ENCODE peak calls at places on chromosomes 2 and 18, in ten cellular contexts. One of them, this sample, is unnamed. For H3K4me1, the result is how much of the 10 kb centered on the place peaks cover.

GRCh38 chr2:23498941-23499340 is 114.0 kb downstream of the KLHL29 start:
- DNase-seq in transverse colon: no peak
- DNase-seq in heart right ventricle: no peak
- DNase-seq in GM23248: peak
- DNase-seq in uterus: no peak
- DNase-seq in upper lobe of right lung: no peak
- DNase-seq in keratinocyte: no peak
- DNase-seq in body of pancreas: no peak
- DNase-seq in small intestine: no peak
- DNase-seq in osteoblast: no peak
- DNase-seq in this sample: no peak

GRCh38 chr2:30410217-30410616 is 36.8 kb upstream of the LCLAT1 start:
- DNase-seq in transverse colon: no peak
- DNase-seq in heart right ventricle: no peak
- DNase-seq in GM23248: peak
- DNase-seq in uterus: no peak
- DNase-seq in upper lobe of right lung: no peak
- DNase-seq in keratinocyte: peak
- DNase-seq in body of pancreas: no peak
- DNase-seq in small intestine: no peak
- DNase-seq in osteoblast: peak
- DNase-seq in this sample: no peak

GRCh38 chr2:126802316-126802715 is 96.4 kb upstream of the TEX51 start:
- DNase-seq in transverse colon: no peak
- DNase-seq in heart right ventricle: no peak
- DNase-seq in GM23248: no peak
- DNase-seq in uterus: no peak
- DNase-seq in upper lobe of right lung: peak
- DNase-seq in keratinocyte: no peak
- DNase-seq in body of pancreas: no peak
- DNase-seq in small intestine: no peak
- DNase-seq in osteoblast: no peak
- DNase-seq in this sample: no peak

GRCh38 chr2:100237046-100237615 is 85.2 kb downstream of the LONRF2 start:
- DNase-seq in transverse colon: no peak
- DNase-seq in heart right ventricle: no peak
- DNase-seq in GM23248: no peak
- DNase-seq in uterus: no peak
- DNase-seq in upper lobe of right lung: no peak
- DNase-seq in keratinocyte: no peak
- DNase-seq in body of pancreas: no peak
- DNase-seq in small intestine: no peak
- DNase-seq in osteoblast: no peak
- DNase-seq in this sample: no peak

GRCh38 chr2:43426305-43427031 is 169.4 kb downstream of the THADA start:
- DNase-seq in transverse colon: peak
- DNase-seq in heart right ventricle: no peak
- DNase-seq in GM23248: peak
- DNase-seq in uterus: peak
- DNase-seq in upper lobe of right lung: no peak
- DNase-seq in keratinocyte: peak
- DNase-seq in body of pancreas: peak
- DNase-seq in small intestine: peak
- DNase-seq in osteoblast: peak
- DNase-seq in this sample: peak

GRCh38 chr2:148023861-148024260 is 3.0 kb downstream of the MBD5 start:
- DNase-seq in transverse colon: no peak
- DNase-seq in heart right ventricle: no peak
- DNase-seq in GM23248: no peak
- DNase-seq in uterus: no peak
- DNase-seq in upper lobe of right lung: no peak
- DNase-seq in keratinocyte: no peak
- DNase-seq in body of pancreas: no peak
- DNase-seq in small intestine: peak
- DNase-seq in osteoblast: no peak
- DNase-seq in this sample: no peak

GRCh38 chr2:8288206-8288605 is 393.6 kb upstream of the ID2 start:
- DNase-seq in transverse colon: no peak
- DNase-seq in heart right ventricle: no peak
- DNase-seq in GM23248: no peak
- DNase-seq in uterus: no peak
- DNase-seq in upper lobe of right lung: no peak
- DNase-seq in keratinocyte: no peak
- DNase-seq in body of pancreas: no peak
- DNase-seq in small intestine: no peak
- DNase-seq in osteoblast: no peak
- DNase-seq in this sample: no peak

GRCh38 chr2:101559576-101559975 is 84.7 kb upstream of the RFX8 start:
- DNase-seq in transverse colon: no peak
- DNase-seq in heart right ventricle: peak
- DNase-seq in GM23248: peak
- DNase-seq in uterus: peak
- DNase-seq in upper lobe of right lung: no peak
- DNase-seq in keratinocyte: no peak
- DNase-seq in body of pancreas: no peak
- DNase-seq in small intestine: no peak
- DNase-seq in osteoblast: no peak
- DNase-seq in this sample: no peak

GRCh38 chr18:183769-184168 is 25.4 kb downstream of the USP14 start:
- DNase-seq in transverse colon: no peak
- DNase-seq in heart right ventricle: no peak
- DNase-seq in GM23248: peak
- DNase-seq in uterus: no peak
- DNase-seq in upper lobe of right lung: no peak
- DNase-seq in keratinocyte: no peak
- DNase-seq in body of pancreas: no peak
- DNase-seq in small intestine: peak
- DNase-seq in osteoblast: no peak
- DNase-seq in this sample: no peak

DNA sequence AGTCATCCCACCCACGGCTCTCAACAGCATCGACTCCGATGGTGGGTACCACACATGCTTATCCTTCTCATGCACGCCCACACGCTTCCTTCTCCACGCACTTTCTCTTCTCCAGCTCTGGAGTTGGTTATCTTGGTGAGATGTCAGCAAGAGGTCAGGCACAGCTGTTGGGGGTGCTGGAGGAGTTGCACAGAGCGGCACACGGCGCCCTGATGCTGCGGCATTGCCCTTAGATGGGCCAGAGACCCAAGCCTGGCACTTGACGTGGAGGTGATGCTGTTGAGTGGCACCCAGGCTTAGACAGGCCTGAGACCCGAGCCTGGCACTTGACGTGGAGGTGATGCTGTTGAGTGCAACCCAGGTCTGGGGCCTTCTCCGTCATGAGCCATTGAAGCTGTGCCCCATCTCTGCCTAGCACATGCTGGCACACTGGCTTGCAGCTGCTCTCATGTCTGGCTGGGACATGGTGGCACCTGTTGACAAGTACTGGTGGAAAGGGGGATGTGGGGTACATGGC is 83.2 kb downstream of the DGKD start:
- DNase-seq in transverse colon: no peak
- DNase-seq in heart right ventricle: no peak
- DNase-seq in GM23248: no peak
- DNase-seq in uterus: no peak
- DNase-seq in upper lobe of right lung: peak
- DNase-seq in keratinocyte: no peak
- DNase-seq in body of pancreas: no peak
- DNase-seq in small intestine: no peak
- DNase-seq in osteoblast: no peak
- DNase-seq in this sample: peak
- H3K4me1 ChIP-seq in transverse colon: under half
- H3K4me1 ChIP-seq in heart right ventricle: half or more
- H3K4me1 ChIP-seq in GM23248: under half
- H3K4me1 ChIP-seq in uterus: under half
- H3K4me1 ChIP-seq in upper lobe of right lung: under half
- H3K4me1 ChIP-seq in keratinocyte: under half
- H3K4me1 ChIP-seq in body of pancreas: under half
- H3K4me1 ChIP-seq in small intestine: under half
- H3K4me1 ChIP-seq in osteoblast: under half
- H3K4me1 ChIP-seq in this sample: under half

DNA sequence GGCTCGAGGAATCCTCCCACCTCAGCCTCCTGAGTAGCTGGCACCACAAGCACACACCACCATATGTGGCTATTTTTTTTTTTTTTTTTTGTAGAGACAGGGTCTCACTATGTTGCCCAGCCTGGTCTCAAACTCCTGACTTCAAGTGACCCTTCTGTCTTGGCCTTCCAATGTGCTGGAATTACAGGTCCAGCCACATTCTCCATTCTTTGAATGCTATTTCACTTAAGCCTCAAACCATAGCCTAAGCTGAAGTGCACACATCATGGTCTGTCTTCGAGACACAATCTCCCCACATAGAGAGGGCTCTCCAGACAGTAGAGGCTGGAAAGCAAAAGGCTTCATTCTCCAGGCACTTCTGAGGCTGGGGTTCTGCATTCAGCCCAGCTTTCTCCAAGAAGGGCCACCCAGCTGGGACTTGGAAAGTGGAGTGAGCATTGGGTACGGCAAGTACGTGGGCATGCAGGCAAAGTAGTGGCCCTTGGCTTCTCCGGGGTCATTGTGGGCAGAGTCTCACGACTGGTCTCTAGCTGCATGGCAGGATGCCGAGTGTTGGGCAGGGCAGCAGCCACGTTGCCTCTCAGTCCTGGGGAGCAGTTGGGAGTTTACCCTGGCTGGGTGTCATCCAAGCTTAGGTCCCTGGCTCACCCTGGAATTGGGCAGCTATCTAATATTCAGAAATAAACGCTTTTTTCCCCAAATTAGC is 78.2 kb upstream of the SMAD7 start:
- DNase-seq in transverse colon: no peak
- DNase-seq in heart right ventricle: no peak
- DNase-seq in GM23248: no peak
- DNase-seq in uterus: no peak
- DNase-seq in upper lobe of right lung: peak
- DNase-seq in keratinocyte: no peak
- DNase-seq in body of pancreas: no peak
- DNase-seq in small intestine: no peak
- DNase-seq in osteoblast: no peak
- DNase-seq in this sample: peak
- H3K4me1 ChIP-seq in transverse colon: under half
- H3K4me1 ChIP-seq in heart right ventricle: under half
- H3K4me1 ChIP-seq in GM23248: under half
- H3K4me1 ChIP-seq in uterus: under half
- H3K4me1 ChIP-seq in upper lobe of right lung: under half
- H3K4me1 ChIP-seq in keratinocyte: under half
- H3K4me1 ChIP-seq in body of pancreas: under half
- H3K4me1 ChIP-seq in small intestine: under half
- H3K4me1 ChIP-seq in osteoblast: under half
- H3K4me1 ChIP-seq in this sample: under half

GRCh38 chr2:134120160-134120717 is 133.6 kb upstream of the MGAT5 start:
- DNase-seq in transverse colon: no peak
- DNase-seq in heart right ventricle: peak
- DNase-seq in GM23248: no peak
- DNase-seq in uterus: peak
- DNase-seq in upper lobe of right lung: peak
- DNase-seq in keratinocyte: no peak
- DNase-seq in body of pancreas: no peak
- DNase-seq in small intestine: no peak
- DNase-seq in osteoblast: no peak
- DNase-seq in this sample: no peak

GRCh38 chr2:134124047-134124753 is 129.7 kb upstream of the MGAT5 start:
- DNase-seq in transverse colon: peak
- DNase-seq in heart right ventricle: no peak
- DNase-seq in GM23248: no peak
- DNase-seq in uterus: no peak
- DNase-seq in upper lobe of right lung: no peak
- DNase-seq in keratinocyte: no peak
- DNase-seq in body of pancreas: peak
- DNase-seq in small intestine: peak
- DNase-seq in osteoblast: peak
- DNase-seq in this sample: no peak

GRCh38 chr2:134120718-134121630 is 132.9 kb upstream of the MGAT5 start:
- DNase-seq in transverse colon: peak
- DNase-seq in heart right ventricle: peak
- DNase-seq in GM23248: peak
- DNase-seq in uterus: peak
- DNase-seq in upper lobe of right lung: peak
- DNase-seq in keratinocyte: no peak
- DNase-seq in body of pancreas: peak
- DNase-seq in small intestine: peak
- DNase-seq in osteoblast: peak
- DNase-seq in this sample: peak

GRCh38 chr2:134119672-134120159 is 134.2 kb upstream of the MGAT5 start:
- DNase-seq in transverse colon: peak
- DNase-seq in heart right ventricle: peak
- DNase-seq in GM23248: peak
- DNase-seq in uterus: peak
- DNase-seq in upper lobe of right lung: peak
- DNase-seq in keratinocyte: peak
- DNase-seq in body of pancreas: peak
- DNase-seq in small intestine: peak
- DNase-seq in osteoblast: peak
- DNase-seq in this sample: peak

GRCh38 chr2:134122610-134123009 is 131.3 kb upstream of the MGAT5 start:
- DNase-seq in transverse colon: no peak
- DNase-seq in heart right ventricle: no peak
- DNase-seq in GM23248: no peak
- DNase-seq in uterus: no peak
- DNase-seq in upper lobe of right lung: no peak
- DNase-seq in keratinocyte: no peak
- DNase-seq in body of pancreas: peak
- DNase-seq in small intestine: peak
- DNase-seq in osteoblast: no peak
- DNase-seq in this sample: no peak
- H3K4me1 ChIP-seq in transverse colon: half or more
- H3K4me1 ChIP-seq in heart right ventricle: half or more
- H3K4me1 ChIP-seq in GM23248: under half
- H3K4me1 ChIP-seq in uterus: under half
- H3K4me1 ChIP-seq in upper lobe of right lung: under half
- H3K4me1 ChIP-seq in keratinocyte: under half
- H3K4me1 ChIP-seq in body of pancreas: half or more
- H3K4me1 ChIP-seq in small intestine: under half
- H3K4me1 ChIP-seq in osteoblast: under half
- H3K4me1 ChIP-seq in this sample: under half

GRCh38 chr18:73975266-73975665 is 172.4 kb downstream of the FBXO15 start:
- DNase-seq in transverse colon: no peak
- DNase-seq in heart right ventricle: no peak
- DNase-seq in GM23248: no peak
- DNase-seq in uterus: no peak
- DNase-seq in upper lobe of right lung: no peak
- DNase-seq in keratinocyte: no peak
- DNase-seq in body of pancreas: no peak
- DNase-seq in small intestine: no peak
- DNase-seq in osteoblast: no peak
- DNase-seq in this sample: no peak

GRCh38 chr18:73979742-73980141 is 167.9 kb downstream of the FBXO15 start:
- DNase-seq in transverse colon: no peak
- DNase-seq in heart right ventricle: no peak
- DNase-seq in GM23248: peak
- DNase-seq in uterus: no peak
- DNase-seq in upper lobe of right lung: no peak
- DNase-seq in keratinocyte: no peak
- DNase-seq in body of pancreas: no peak
- DNase-seq in small intestine: no peak
- DNase-seq in osteoblast: no peak
- DNase-seq in this sample: no peak

DNA sequence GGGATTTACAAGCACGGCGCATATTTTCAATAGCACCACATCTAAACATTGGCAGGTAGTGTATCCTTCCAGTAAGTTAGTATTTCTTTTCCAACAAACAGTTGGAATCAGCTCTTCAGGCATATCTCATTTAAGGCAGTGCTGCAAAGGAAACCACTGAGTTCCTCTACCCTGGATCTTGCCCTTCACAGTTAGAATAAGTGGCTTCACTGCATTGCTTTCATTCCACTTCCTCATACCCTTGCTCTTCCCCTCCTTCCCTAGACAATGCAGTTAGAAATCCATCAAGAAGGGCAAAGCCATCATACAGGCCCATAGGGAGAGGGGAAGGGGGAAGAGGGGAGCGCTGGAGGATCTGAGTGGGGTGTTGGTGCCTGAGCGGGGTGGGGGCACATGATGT is 173.7 kb downstream of the FBXO15 start:
- DNase-seq in transverse colon: no peak
- DNase-seq in heart right ventricle: no peak
- DNase-seq in GM23248: no peak
- DNase-seq in uterus: no peak
- DNase-seq in upper lobe of right lung: no peak
- DNase-seq in keratinocyte: no peak
- DNase-seq in body of pancreas: no peak
- DNase-seq in small intestine: no peak
- DNase-seq in osteoblast: no peak
- DNase-seq in this sample: no peak
- H3K4me1 ChIP-seq in transverse colon: under half
- H3K4me1 ChIP-seq in heart right ventricle: under half
- H3K4me1 ChIP-seq in GM23248: under half
- H3K4me1 ChIP-seq in uterus: under half
- H3K4me1 ChIP-seq in upper lobe of right lung: under half
- H3K4me1 ChIP-seq in keratinocyte: under half
- H3K4me1 ChIP-seq in body of pancreas: under half
- H3K4me1 ChIP-seq in small intestine: under half
- H3K4me1 ChIP-seq in osteoblast: under half
- H3K4me1 ChIP-seq in this sample: under half

This sample was measured in tibial artery.